ENCODE peak calls at places on chromosome 6, in four cellular contexts. One of them, this sample, is unnamed.

GRCh38 chr6:100796049-100796823 is 84.9 kb downstream of the ASCC3 start:
- DNase-seq in AG04449: no peak
- DNase-seq in endothelial cell of umbilical vein: no peak
- DNase-seq in spleen: no peak
- DNase-seq in this sample: no peak

GRCh38 chr6:33718713-33719112 is 7.2 kb upstream of the UQCC2 start:
- DNase-seq in endothelial cell of umbilical vein: no peak
- DNase-seq in spleen: peak; percentile 11
- DNase-seq in AG04449: no peak
- DNase-seq in this sample: no peak

GRCh38 chr6:45668705-45669104 is 291.0 kb upstream of the SUPT3H start:
- DNase-seq in AG04449: no peak
- DNase-seq in spleen: no peak
- DNase-seq in endothelial cell of umbilical vein: no peak
- DNase-seq in this sample: no peak

GRCh38 chr6:127483399-127484055 is 24.3 kb upstream of the KIAA0408 start:
- DNase-seq in endothelial cell of umbilical vein: no peak
- DNase-seq in spleen: no peak
- DNase-seq in AG04449: no peak
- DNase-seq in this sample: no peak

GRCh38 chr6:105601541-105602174 is 198.8 kb upstream of the PREP start:
- DNase-seq in AG04449: peak; percentile 76
- DNase-seq in endothelial cell of umbilical vein: no peak
- DNase-seq in spleen: no peak
- DNase-seq in this sample: peak; percentile 100

GRCh38 chr6:141758430-141758829 is 374.3 kb upstream of the GJE1 start:
- DNase-seq in AG04449: no peak
- DNase-seq in spleen: no peak
- DNase-seq in endothelial cell of umbilical vein: no peak
- DNase-seq in this sample: no peak

GRCh38 chr6:148857817-148858390 is 111.1 kb downstream of the UST start:
- DNase-seq in AG04449: peak; percentile 94
- DNase-seq in spleen: no peak
- DNase-seq in endothelial cell of umbilical vein: no peak
- DNase-seq in this sample: peak; percentile 44

GRCh38 chr6:25746968-25747367 is 7.6 kb upstream of the SLC17A4 start:
- DNase-seq in endothelial cell of umbilical vein: no peak
- DNase-seq in AG04449: no peak
- DNase-seq in spleen: no peak
- DNase-seq in this sample: no peak

GRCh38 chr6:65170273-65170672 is 536.8 kb downstream of the EYS start:
- DNase-seq in endothelial cell of umbilical vein: no peak
- DNase-seq in AG04449: no peak
- DNase-seq in spleen: no peak
- DNase-seq in this sample: no peak

GRCh38 chr6:79536615-79536968 is 638 bp downstream of the LCA5 start:
- DNase-seq in endothelial cell of umbilical vein: no peak
- DNase-seq in spleen: no peak
- DNase-seq in AG04449: no peak
- DNase-seq in this sample: no peak

GRCh38 chr6:130600880-130601341 is 226.3 kb upstream of the SMLR1 start:
- DNase-seq in spleen: no peak
- DNase-seq in endothelial cell of umbilical vein: peak; percentile 67
- DNase-seq in AG04449: peak; percentile 80
- DNase-seq in this sample: peak; percentile 96

GRCh38 chr6:152576525-152576924 is 60.6 kb downstream of the SYNE1 start:
- DNase-seq in AG04449: no peak
- DNase-seq in spleen: no peak
- DNase-seq in endothelial cell of umbilical vein: no peak
- DNase-seq in this sample: no peak

GRCh38 chr6:128305976-128306375 is 214.4 kb downstream of the PTPRK start:
- DNase-seq in endothelial cell of umbilical vein: no peak
- DNase-seq in AG04449: no peak
- DNase-seq in spleen: no peak
- DNase-seq in this sample: no peak

GRCh38 chr6:10271982-10272381 is 142.9 kb downstream of the TFAP2A start:
- DNase-seq in AG04449: no peak
- DNase-seq in spleen: no peak
- DNase-seq in endothelial cell of umbilical vein: no peak
- DNase-seq in this sample: no peak

GRCh38 chr6:27747637-27748036 is 164.6 kb downstream of the OR2B2 start:
- DNase-seq in spleen: no peak
- DNase-seq in endothelial cell of umbilical vein: no peak
- DNase-seq in AG04449: no peak
- DNase-seq in this sample: no peak

GRCh38 chr6:43937236-43938177 is 167.5 kb downstream of the VEGFA start:
- DNase-seq in spleen: peak; percentile 50
- DNase-seq in endothelial cell of umbilical vein: no peak
- DNase-seq in AG04449: no peak
- DNase-seq in this sample: no peak

GRCh38 chr6:10518461-10519216 is 2.5 kb upstream of the GCNT2 start:
- DNase-seq in AG04449: no peak
- DNase-seq in spleen: no peak
- DNase-seq in endothelial cell of umbilical vein: peak; percentile 88
- DNase-seq in this sample: no peak

GRCh38 chr6:124958759-124959354 is 3.4 kb upstream of the RNF217 start:
- DNase-seq in AG04449: no peak
- DNase-seq in spleen: no peak
- DNase-seq in endothelial cell of umbilical vein: peak; percentile 43
- DNase-seq in this sample: no peak

GRCh38 chr6:166032366-166033171 is 135.1 kb downstream of the TBXT start:
- DNase-seq in endothelial cell of umbilical vein: no peak
- DNase-seq in AG04449: peak; percentile 68
- DNase-seq in spleen: no peak
- DNase-seq in this sample: peak; percentile 14

GRCh38 chr6:71510057-71510713 is 221.6 kb downstream of the OGFRL1 start:
- DNase-seq in endothelial cell of umbilical vein: peak; percentile 79
- DNase-seq in spleen: peak; percentile 68
- DNase-seq in AG04449: no peak
- DNase-seq in this sample: peak; percentile 48

GRCh38 chr6:145814501-145815350 is at the start of gene FBXO30:
- DNase-seq in AG04449: no peak
- DNase-seq in endothelial cell of umbilical vein: peak; percentile 95
- DNase-seq in spleen: peak; percentile 97
- DNase-seq in this sample: peak; percentile 29

GRCh38 chr6:138795809-138796469 is at the start of gene ECT2L:
- DNase-seq in spleen: peak; percentile 86
- DNase-seq in AG04449: no peak
- DNase-seq in endothelial cell of umbilical vein: peak; percentile 35
- DNase-seq in this sample: no peak

GRCh38 chr6:139473239-139473701 is 98.8 kb upstream of the CITED2 start:
- DNase-seq in spleen: no peak
- DNase-seq in endothelial cell of umbilical vein: no peak
- DNase-seq in AG04449: no peak
- DNase-seq in this sample: peak; percentile 29

GRCh38 chr6:106182455-106182854 is 96.3 kb downstream of the PRDM1 start:
- DNase-seq in AG04449: no peak
- DNase-seq in spleen: no peak
- DNase-seq in endothelial cell of umbilical vein: no peak
- DNase-seq in this sample: peak; percentile 35

GRCh38 chr6:87887266-87887665 is 160.4 kb upstream of the SPACA1 start:
- DNase-seq in spleen: no peak
- DNase-seq in AG04449: no peak
- DNase-seq in endothelial cell of umbilical vein: no peak
- DNase-seq in this sample: no peak

GRCh38 chr6:155314773-155315515 is 660 bp upstream of the TFB1M start:
- DNase-seq in endothelial cell of umbilical vein: peak; percentile 89
- DNase-seq in AG04449: peak; percentile 59
- DNase-seq in spleen: no peak
- DNase-seq in this sample: peak; percentile 57

GRCh38 chr6:128899651-128900050 is 16.7 kb downstream of the LAMA2 start:
- DNase-seq in spleen: no peak
- DNase-seq in AG04449: peak; percentile 19
- DNase-seq in endothelial cell of umbilical vein: no peak
- DNase-seq in this sample: no peak

GRCh38 chr6:79672631-79673065 is 41.5 kb downstream of the SH3BGRL2 start:
- DNase-seq in spleen: no peak
- DNase-seq in AG04449: no peak
- DNase-seq in endothelial cell of umbilical vein: peak; percentile 68
- DNase-seq in this sample: no peak

DNA sequence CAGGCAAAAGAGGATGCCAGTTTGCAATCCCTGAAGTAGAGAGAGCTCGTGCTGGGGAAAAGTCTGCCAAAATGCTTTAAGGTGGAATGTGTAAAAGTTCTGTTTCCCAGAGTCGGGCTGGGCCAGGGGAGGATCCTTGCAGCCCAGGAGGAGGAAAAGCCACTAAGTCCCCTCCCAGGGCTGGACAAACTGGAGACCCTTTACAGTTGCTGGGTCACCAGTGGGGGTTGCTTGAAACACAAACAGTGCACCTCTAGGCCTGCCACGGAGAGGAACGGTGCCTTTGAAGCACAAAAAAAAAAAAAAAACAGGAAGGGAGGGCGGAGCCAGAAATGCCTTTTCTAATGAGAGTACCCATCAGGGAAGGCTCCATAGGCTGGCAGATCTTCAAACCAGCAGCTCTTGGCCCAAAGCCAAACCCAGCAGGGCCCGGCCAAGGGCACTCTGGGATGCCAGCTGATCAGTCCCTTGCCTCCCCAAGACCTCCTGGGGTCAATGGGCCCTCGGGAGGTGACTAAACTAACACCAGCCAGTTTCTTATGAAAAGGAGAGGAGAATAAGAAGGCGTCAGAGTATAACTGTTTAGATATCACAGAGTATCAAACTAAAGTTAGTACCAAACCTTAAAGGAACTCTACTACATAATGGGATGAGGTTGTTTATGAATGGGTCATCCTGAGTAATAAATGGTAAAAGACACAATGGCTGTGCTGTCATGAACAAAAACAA is 23.7 kb downstream of the HLA-A start:
- DNase-seq in endothelial cell of umbilical vein: peak; percentile 75
- DNase-seq in AG04449: no peak
- DNase-seq in spleen: peak; percentile 91
- DNase-seq in this sample: no peak
- H3K4me3 ChIP-seq in endothelial cell of umbilical vein: no peak overlapping the region
- H3K4me3 ChIP-seq in AG04449: peak overlapping the region; percentile 42
- H3K4me3 ChIP-seq in spleen: peak overlapping the region; percentile 46
- H3K4me3 ChIP-seq in this sample: peak overlapping the region; percentile 42

DNA sequence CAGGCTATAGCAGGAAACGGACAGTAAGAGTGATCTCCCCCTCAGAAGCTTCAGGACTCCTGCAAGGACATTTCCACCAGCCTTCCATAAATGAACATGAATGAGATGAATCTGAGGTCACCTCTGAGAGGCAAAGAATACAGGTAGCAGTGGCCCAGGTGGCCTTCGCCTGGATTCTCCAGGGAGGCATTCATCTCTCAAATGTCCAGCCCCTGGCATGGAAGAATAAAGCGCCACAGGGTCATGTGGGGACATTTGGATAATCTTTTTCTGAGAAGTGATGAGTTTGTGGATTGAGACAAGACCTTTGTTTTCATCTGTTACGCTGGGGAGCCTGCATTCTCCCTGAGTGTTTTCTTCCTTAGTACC is 2.9 kb downstream of the GMPR start:
- DNase-seq in spleen: no peak
- DNase-seq in endothelial cell of umbilical vein: no peak
- DNase-seq in AG04449: no peak
- DNase-seq in this sample: no peak
- H3K4me3 ChIP-seq in spleen: no peak overlapping the region
- H3K4me3 ChIP-seq in endothelial cell of umbilical vein: no peak overlapping the region
- H3K4me3 ChIP-seq in AG04449: no peak overlapping the region
- H3K4me3 ChIP-seq in this sample: no peak overlapping the region

DNA sequence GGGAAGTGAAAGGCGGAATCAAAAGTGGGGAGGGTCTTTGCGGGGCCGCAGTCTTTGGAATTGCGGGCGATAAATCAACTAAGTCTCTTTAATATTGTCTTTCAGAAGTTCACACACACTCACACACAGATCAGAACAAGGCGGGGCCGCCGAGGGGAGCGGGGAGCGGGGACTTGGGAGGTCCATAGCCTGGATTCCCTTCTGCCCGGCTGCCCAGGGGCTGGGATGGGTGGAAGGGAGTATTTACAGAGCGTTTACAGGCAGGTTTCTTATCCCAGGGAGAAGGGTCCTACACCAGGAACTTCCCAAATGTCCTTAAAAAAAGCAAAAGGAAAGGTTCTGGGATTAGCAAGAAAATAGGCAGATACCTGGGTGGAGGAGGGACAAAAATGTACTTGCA is 3.5 kb downstream of the PRRT1 start:
- DNase-seq in spleen: peak; percentile 51
- DNase-seq in endothelial cell of umbilical vein: no peak
- DNase-seq in AG04449: no peak
- DNase-seq in this sample: no peak
- H3K4me3 ChIP-seq in spleen: peak overlapping the region; percentile 23
- H3K4me3 ChIP-seq in endothelial cell of umbilical vein: peak overlapping the region; percentile 8
- H3K4me3 ChIP-seq in AG04449: no peak overlapping the region
- H3K4me3 ChIP-seq in this sample: no peak overlapping the region

GRCh38 chr6:54516331-54516730 is 208.1 kb downstream of the TINAG start:
- DNase-seq in spleen: no peak
- DNase-seq in endothelial cell of umbilical vein: no peak
- DNase-seq in AG04449: no peak
- DNase-seq in this sample: no peak

GRCh38 chr6:54515713-54516112 is 207.5 kb downstream of the TINAG start:
- DNase-seq in AG04449: no peak
- DNase-seq in spleen: no peak
- DNase-seq in endothelial cell of umbilical vein: no peak
- DNase-seq in this sample: no peak

GRCh38 chr6:54519161-54519560 is 210.9 kb downstream of the TINAG start:
- DNase-seq in endothelial cell of umbilical vein: peak; percentile 6
- DNase-seq in spleen: no peak
- DNase-seq in AG04449: no peak
- DNase-seq in this sample: no peak

GRCh38 chr6:54515013-54515412 is 206.8 kb downstream of the TINAG start:
- DNase-seq in endothelial cell of umbilical vein: peak; percentile 61
- DNase-seq in AG04449: no peak
- DNase-seq in spleen: no peak
- DNase-seq in this sample: no peak
- H3K4me3 ChIP-seq in endothelial cell of umbilical vein: no peak overlapping the region
- H3K4me3 ChIP-seq in AG04449: no peak overlapping the region
- H3K4me3 ChIP-seq in spleen: no peak overlapping the region
- H3K4me3 ChIP-seq in this sample: no peak overlapping the region

DNA sequence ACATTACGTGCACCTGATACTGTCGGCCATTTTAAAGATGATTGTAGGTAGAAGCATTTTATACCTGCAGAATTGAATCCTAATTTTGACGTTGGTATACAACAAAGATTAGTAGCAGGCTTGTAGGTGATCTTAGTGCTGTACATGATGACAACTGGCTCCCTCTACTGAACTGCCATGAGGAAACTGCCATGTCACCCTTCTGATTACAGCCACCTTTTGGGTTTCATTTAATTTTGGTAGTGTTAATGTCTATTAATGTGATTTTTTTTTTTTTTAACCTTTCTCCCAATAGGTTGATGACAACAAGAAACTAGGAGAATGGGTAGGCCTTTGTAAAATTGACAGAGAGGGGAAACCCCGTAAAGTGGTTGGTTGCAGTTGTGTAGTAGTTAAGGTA is 2.3 kb downstream of the RPS12 start:
- DNase-seq in AG04449: no peak
- DNase-seq in endothelial cell of umbilical vein: no peak
- DNase-seq in spleen: no peak
- DNase-seq in this sample: no peak
- H3K4me3 ChIP-seq in AG04449: peak overlapping the region; percentile 90
- H3K4me3 ChIP-seq in endothelial cell of umbilical vein: no peak overlapping the region
- H3K4me3 ChIP-seq in spleen: peak overlapping the region; percentile 92
- H3K4me3 ChIP-seq in this sample: no peak overlapping the region

GRCh38 chr6:31776961-31777666 is at the start of gene VWA7:
- DNase-seq in spleen: peak; percentile 90
- DNase-seq in AG04449: no peak
- DNase-seq in endothelial cell of umbilical vein: peak; percentile 35
- DNase-seq in this sample: no peak
- H3K4me3 ChIP-seq in spleen: no peak within 1 kb of the TSS
- H3K4me3 ChIP-seq in AG04449: no peak within 1 kb of the TSS
- H3K4me3 ChIP-seq in endothelial cell of umbilical vein: no peak within 1 kb of the TSS
- H3K4me3 ChIP-seq in this sample: no peak within 1 kb of the TSS

This sample was measured in AG09309.